ENCODE peak calls at places on chromosomes 12 and 14, in eight cellular contexts. Y is T-cell; T is erythroblast; M is activated CD4-positive, alpha-beta T cell treated with anti-CD3 and anti-CD28 coated beads, Interleukin-2, amount 50 U/mL, for 1 hour; K is left cardiac atrium; X is occipital lobe; R is ELF-1; D is posterior cingulate gyrus. E is an unnamed sample.

GRCh38 chr14:31990183-31990862 is 86.8 kb upstream of the ARHGAP5 start:
- DNase-seq in D (no peak), M (no peak), T (no peak), R (no peak), Y (no peak), K (no peak), X (no peak), E (no peak)

GRCh38 chr12:8033153-8034044 is 883 bp downstream of the FOXJ2 start:
- DNase-seq in K (peak), M (peak), X (no peak), D (no peak), R (peak), Y (no peak), T (peak), E (peak)

GRCh38 chr14:72480465-72481243 is 413.2 kb downstream of the DPF3 start:
- DNase-seq in R (no peak), K (no peak), T (peak), Y (no peak), D (no peak), X (no peak), M (no peak), E (no peak)

GRCh38 chr14:60008042-60008441 is 83.7 kb upstream of the PCNX4 start:
- DNase-seq in D (no peak), T (no peak), Y (no peak), K (no peak), X (no peak), R (no peak), M (no peak), E (no peak)

GRCh38 chr12:117377758-117378157 is 16.3 kb upstream of the NOS1 start:
- DNase-seq in K (no peak), T (peak), M (no peak), X (no peak), D (no peak), R (peak), Y (no peak), E (peak)

GRCh38 chr14:71751264-71751663 is 181.0 kb upstream of the RGS6 start:
- DNase-seq in R (no peak), T (peak), D (no peak), Y (no peak), K (no peak), X (no peak), M (no peak), E (no peak)

GRCh38 chr12:124915249-124916236 is 1.1 kb upstream of the UBC start:
- DNase-seq in T (no peak), K (peak), D (peak), Y (no peak), X (no peak), R (peak), M (no peak), E (peak)

GRCh38 chr14:64815257-64815656 is 64.5 kb downstream of the SPTB start:
- DNase-seq in X (no peak), R (no peak), M (no peak), K (no peak), T (no peak), Y (no peak), D (no peak), E (no peak)

GRCh38 chr14:99616832-99617488 is 13.0 kb upstream of the CCDC85C start:
- DNase-seq in X (no peak), M (no peak), R (no peak), Y (no peak), D (no peak), T (no peak), K (no peak), E (no peak)

GRCh38 chr14:99850705-99851104 is 57.5 kb downstream of the EML1 start:
- DNase-seq in M (no peak), T (no peak), D (no peak), X (no peak), Y (no peak), K (no peak), R (no peak), E (no peak)

GRCh38 chr12:85057370-85057963 is 21.3 kb downstream of the LRRIQ1 start:
- DNase-seq in X (no peak), T (peak), K (no peak), D (no peak), R (peak), M (no peak), Y (no peak), E (peak)

GRCh38 chr14:97993508-97994019 is 1196.4 kb downstream of the VRK1 start:
- DNase-seq in D (no peak), Y (no peak), K (no peak), X (no peak), R (no peak), M (no peak), T (no peak), E (no peak)